ENCODE peak calls at places on chromosomes 6 and 20, in five cellular contexts. D is colonic mucosa, R is left lung, C is WTC11, P is fibroblast of mammary gland. W is an unnamed sample.

GRCh38 chr6:47188588-47189021 is 121.1 kb downstream of the TNFRSF21 start:
- DNase-seq in C (no peak), P (peak; percentile 72), D (peak; percentile 73), R (no peak), W (peak; percentile 72)

GRCh38 chr6:159929819-159930218 is 39.0 kb downstream of the MAS1 start:
- DNase-seq in C (no peak), R (no peak), P (no peak), D (no peak), W (peak; percentile 74)

GRCh38 chr6:66930559-66931290 is 1223.7 kb upstream of the EYS start:
- DNase-seq in P (peak; percentile 19), C (no peak), D (no peak), R (no peak), W (no peak)

GRCh38 chr6:31899215-31899614 is 1.7 kb upstream of the EHMT2 start:
- DNase-seq in P (no peak), C (no peak), D (no peak), R (no peak), W (no peak)

GRCh38 chr6:17418281-17419188 is 25.1 kb downstream of the CAP2 start:
- DNase-seq in C (no peak), D (no peak), R (no peak), P (peak; percentile 67), W (no peak)

GRCh38 chr20:64214952-64215351 is 40.6 kb upstream of the PCMTD2 start:
- DNase-seq in R (no peak), D (no peak), P (no peak), C (no peak), W (no peak)

GRCh38 chr6:131182991-131183425 is 47.7 kb downstream of the AKAP7 start:
- DNase-seq in C (no peak), P (peak; percentile 47), D (no peak), R (no peak), W (peak; percentile 16)

GRCh38 chr6:67221226-67221625 is 1413.9 kb upstream of the ADGRB3 start:
- DNase-seq in D (no peak), C (no peak), R (no peak), P (peak; percentile 15), W (no peak)

GRCh38 chr6:18433059-18433458 is 45.9 kb downstream of the RNF144B start:
- DNase-seq in R (no peak), D (no peak), C (no peak), P (no peak), W (no peak)

DNA sequence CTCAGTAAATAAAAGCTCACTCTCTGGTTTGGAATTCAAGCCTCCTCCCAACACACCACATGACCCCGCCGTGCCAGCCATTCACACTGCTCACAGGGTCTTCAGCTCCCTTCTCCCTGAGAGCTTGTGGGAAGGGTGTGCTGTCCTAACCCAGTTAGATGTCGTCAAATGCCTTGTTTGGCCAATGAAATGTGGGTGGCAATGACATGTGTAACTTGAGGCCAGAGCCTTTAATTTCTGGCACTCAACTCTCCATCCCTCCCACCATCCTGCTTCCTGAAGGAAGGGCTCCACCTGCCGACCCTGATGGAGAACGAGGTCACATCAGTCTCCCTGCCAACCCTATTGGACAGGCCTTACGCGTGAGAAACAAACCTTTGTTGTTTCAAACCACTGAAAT is 224.5 kb upstream of the AGPAT4 start:
- DNase-seq in R (no peak), C (peak; percentile 66), P (peak; percentile 78), D (no peak), W (peak; percentile 74)
- TF ChIP-seq CTCF in R (no peak), C (no peak), P (peak; percentile 46), D (no peak), W (peak; percentile 66)

GRCh38 chr6:28808383-28808782 is 115.4 kb downstream of the TRIM27 start:
- DNase-seq in P (no peak), R (no peak), C (no peak), D (no peak), W (no peak)

GRCh38 chr6:28807682-28808280 is 116.0 kb downstream of the TRIM27 start:
- DNase-seq in C (peak; percentile 75), R (no peak), P (peak; percentile 77), D (peak; percentile 42), W (peak; percentile 62)

GRCh38 chr6:28810655-28811053 is 113.1 kb downstream of the TRIM27 start:
- DNase-seq in D (no peak), C (no peak), R (no peak), P (no peak), W (no peak)

GRCh38 chr6:28811873-28812272 is 111.9 kb downstream of the TRIM27 start:
- DNase-seq in P (peak; percentile 56), C (no peak), R (no peak), D (no peak), W (no peak)

GRCh38 chr6:28809947-28810654 is 113.7 kb downstream of the TRIM27 start:
- DNase-seq in C (no peak), D (no peak), P (no peak), R (no peak), W (no peak)
- TF ChIP-seq CTCF in C (no peak), D (no peak), P (no peak), R (no peak), W (no peak)

GRCh38 chr6:148700047-148700712 is 46.6 kb upstream of the UST start:
- DNase-seq in R (no peak), C (no peak), P (peak; percentile 58), D (no peak), W (no peak)
- TF ChIP-seq CTCF in R (no peak), C (no peak), P (no peak), D (no peak), W (no peak)

GRCh38 chr6:142824491-142824890 is 120.5 kb downstream of the HIVEP2 start:
- DNase-seq in P (no peak), D (no peak), R (no peak), C (no peak), W (no peak)

GRCh38 chr6:142821860-142822259 is 123.1 kb downstream of the HIVEP2 start:
- DNase-seq in R (no peak), P (peak; percentile 33), C (no peak), D (no peak), W (no peak)

GRCh38 chr6:142823579-142823902 is 121.4 kb downstream of the HIVEP2 start:
- DNase-seq in P (no peak), C (no peak), R (no peak), D (no peak), W (no peak)

GRCh38 chr6:142822383-142822782 is 122.6 kb downstream of the HIVEP2 start:
- DNase-seq in D (no peak), C (no peak), P (no peak), R (no peak), W (no peak)

GRCh38 chr6:142822882-142823578 is 121.9 kb downstream of the HIVEP2 start:
- DNase-seq in C (peak; percentile 77), D (no peak), R (peak; percentile 49), P (no peak), W (no peak)
- TF ChIP-seq CTCF in C (peak; percentile 82), D (no peak), R (no peak), P (peak; percentile 28), W (peak; percentile 28)

DNA sequence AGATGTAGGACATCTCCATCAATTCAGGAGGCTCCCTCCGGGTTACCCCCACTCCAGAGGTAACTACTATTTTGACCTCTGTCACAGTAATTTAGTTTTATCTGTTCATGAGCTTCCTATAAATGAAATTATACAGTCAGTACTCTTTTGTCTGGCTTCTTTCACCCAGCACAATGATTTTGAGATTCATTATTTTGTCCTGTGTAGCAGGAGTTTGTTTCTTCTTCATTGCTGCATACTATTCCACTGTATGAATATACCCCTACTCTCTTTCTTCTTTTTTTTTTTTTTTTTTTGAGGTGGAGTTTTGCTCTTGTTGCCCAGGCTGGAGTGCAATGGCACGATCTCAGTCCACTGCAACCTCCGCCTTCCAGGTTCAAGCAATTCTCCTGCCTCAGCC is 11.8 kb upstream of the AP5S1 start:
- DNase-seq in P (no peak), R (no peak), D (no peak), C (no peak), W (no peak)
- TF ChIP-seq CTCF in P (no peak), R (no peak), D (no peak), C (no peak), W (no peak)